ENCODE peak calls at places on chromosomes 16 and 17, in four cellular contexts. B is SK-N-SH, A is HCT116, R is HepG2. P is an unnamed sample.

GRCh38 chr16:81996664-81997529 is 14.4 kb downstream of the SDR42E1 start:
- DNase-seq in B (no peak), A (peak; percentile 60), R (peak; percentile 52), P (peak; percentile 26)

GRCh38 chr17:48391460-48391859 is 38.6 kb downstream of the SKAP1 start:
- DNase-seq in B (no peak), A (no peak), R (no peak), P (no peak)

GRCh38 chr17:68592667-68593330 is 8.4 kb downstream of the FAM20A start:
- DNase-seq in B (no peak), A (no peak), R (no peak), P (no peak)

GRCh38 chr17:81102869-81103268 is 62.4 kb upstream of the PVALEF start:
- DNase-seq in B (no peak), A (no peak), R (no peak), P (no peak)

GRCh38 chr17:72467841-72468653 is 347.2 kb downstream of the SOX9 start:
- DNase-seq in B (no peak), A (no peak), R (no peak), P (peak; percentile 70)

GRCh38 chr17:59369026-59369724 is 37.7 kb downstream of the YPEL2 start:
- DNase-seq in B (no peak), A (no peak), R (no peak), P (no peak)

GRCh38 chr16:4631444-4631843 is 6.8 kb downstream of the MGRN1 start:
- DNase-seq in B (no peak), A (no peak), R (no peak), P (no peak)

GRCh38 chr16:56357291-56357764 is 68.0 kb downstream of the AMFR start:
- DNase-seq in B (peak; percentile 23), A (no peak), R (no peak), P (no peak)

GRCh38 chr17:1203111-1203966 is 23.6 kb upstream of the ABR start:
- DNase-seq in B (peak; percentile 100), A (no peak), R (no peak), P (peak; percentile 84)

GRCh38 chr17:74135391-74136167 is 67.9 kb upstream of the RPL38 start:
- DNase-seq in B (no peak), A (no peak), R (no peak), P (no peak)
- TF ChIP-seq JUND in B (no peak), A (no peak), R (no peak), P (no peak)

GRCh38 chr16:35626051-35626450 is 2166.6 kb downstream of the TP53TG3F start:
- DNase-seq in B (no peak), A (no peak), R (no peak), P (no peak)
- TF ChIP-seq JUND in B (no peak), A (no peak), R (no peak), P (no peak)

DNA sequence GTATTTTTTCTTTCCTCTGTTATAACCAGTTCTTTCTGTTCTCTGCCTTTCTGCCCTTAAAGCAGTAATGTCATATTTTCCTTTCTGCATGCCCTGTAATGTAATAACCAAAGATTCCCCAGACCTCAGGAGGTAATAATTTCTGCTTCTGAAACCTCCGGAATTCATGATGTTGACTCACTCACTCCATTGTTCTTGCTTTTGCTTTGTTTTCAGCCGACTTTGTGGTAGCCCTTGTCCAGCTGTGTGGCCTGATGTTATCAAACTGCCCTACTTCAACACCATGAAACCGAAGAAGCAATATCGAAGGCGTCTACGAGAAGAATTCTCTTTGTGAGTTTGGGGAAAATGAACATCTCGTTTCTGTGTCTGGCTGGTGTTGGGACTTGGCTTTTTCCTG is 55.9 kb downstream of the CDK12 start:
- DNase-seq in B (no peak), A (no peak), R (no peak), P (no peak)
- TF ChIP-seq JUND in B (no peak), A (no peak), R (no peak), P (no peak)

DNA sequence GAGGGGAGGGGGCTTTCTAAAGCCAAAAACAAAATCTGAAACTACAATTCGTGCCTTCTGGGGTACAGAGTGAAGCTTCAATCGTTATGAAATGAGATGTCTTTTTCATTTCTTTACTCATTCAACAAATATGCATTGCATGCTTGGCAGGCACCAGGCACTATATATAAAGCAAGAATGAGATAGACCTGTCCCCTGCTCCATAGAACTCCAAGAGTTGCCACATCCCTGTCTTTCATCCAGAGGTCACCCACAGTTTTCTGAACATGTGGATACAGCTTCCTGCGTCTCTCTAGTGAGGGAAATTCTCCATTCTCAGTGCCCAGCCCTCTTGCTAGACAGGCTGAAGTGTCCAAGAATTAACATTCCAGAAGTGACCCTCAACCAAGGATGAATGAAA is 343.2 kb upstream of the MAF start:
- DNase-seq in B (no peak), A (no peak), R (no peak), P (no peak)
- TF ChIP-seq JUND in B (no peak), A (no peak), R (no peak), P (no peak)

GRCh38 chr17:70258465-70258864 is 89.1 kb downstream of the KCNJ2 start:
- DNase-seq in B (no peak), A (no peak), R (no peak), P (no peak)

GRCh38 chr17:70259400-70259799 is 90.1 kb downstream of the KCNJ2 start:
- DNase-seq in B (no peak), A (no peak), R (no peak), P (no peak)

GRCh38 chr17:70251704-70252103 is 82.4 kb downstream of the KCNJ2 start:
- DNase-seq in B (no peak), A (no peak), R (no peak), P (no peak)

GRCh38 chr17:70256751-70257150 is 87.4 kb downstream of the KCNJ2 start:
- DNase-seq in B (no peak), A (no peak), R (no peak), P (no peak)

DNA sequence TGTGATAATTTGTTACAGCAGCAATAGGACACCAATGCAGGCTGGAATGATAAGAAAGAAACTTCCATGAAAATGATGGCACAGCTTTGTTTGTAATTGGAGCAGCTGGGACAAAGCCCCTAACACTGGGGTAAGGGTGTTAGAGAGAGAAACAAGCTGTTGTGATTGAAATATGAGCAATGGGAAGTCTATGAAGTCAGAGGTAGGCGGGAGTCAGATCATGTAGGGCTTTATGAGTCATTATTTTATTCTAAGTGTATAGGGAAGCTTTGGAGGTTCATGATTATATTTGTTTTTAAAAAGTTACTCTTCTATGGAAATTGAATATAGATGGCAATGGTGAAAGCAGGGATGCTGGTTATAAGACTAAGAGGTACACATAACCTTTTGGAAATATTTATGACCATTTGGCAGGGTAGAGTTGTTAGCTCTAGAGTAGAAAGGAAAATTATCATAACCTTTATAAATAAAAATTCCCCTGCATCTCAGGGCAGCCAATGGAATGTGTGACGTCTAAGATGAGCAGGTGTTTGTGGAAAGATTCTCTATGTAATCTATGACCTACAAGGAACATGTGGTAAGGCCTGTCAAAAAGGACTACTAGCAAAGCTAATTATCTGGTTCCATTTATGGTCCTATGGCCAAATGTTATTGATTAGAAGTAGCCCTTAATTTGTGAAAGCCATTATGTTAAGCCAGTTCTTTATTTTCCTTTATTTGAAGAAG is 85.6 kb downstream of the KCNJ2 start:
- DNase-seq in B (no peak), A (no peak), R (no peak), P (no peak)
- TF ChIP-seq JUND in B (no peak), A (no peak), R (no peak), P (no peak)

GRCh38 chr17:64781013-64781392 is 118.9 kb upstream of the SMURF2 start:
- DNase-seq in B (peak; percentile 64), A (no peak), R (no peak), P (no peak)

GRCh38 chr17:64780096-64781012 is 118.2 kb upstream of the SMURF2 start:
- DNase-seq in B (peak; percentile 64), A (peak; percentile 84), R (no peak), P (no peak)

GRCh38 chr17:64781810-64782555 is 119.9 kb upstream of the SMURF2 start:
- DNase-seq in B (no peak), A (no peak), R (no peak), P (no peak)

GRCh38 chr17:64779344-64780095 is 117.4 kb upstream of the SMURF2 start:
- DNase-seq in B (no peak), A (no peak), R (no peak), P (no peak)

GRCh38 chr17:64781394-64781793 is 119.3 kb upstream of the SMURF2 start:
- DNase-seq in B (peak; percentile 62), A (no peak), R (no peak), P (no peak)
- TF ChIP-seq JUND in B (no peak), A (no peak), R (no peak), P (no peak)

GRCh38 chr17:53004902-53005301 is 817.8 kb upstream of the KIF2B start:
- DNase-seq in B (no peak), A (no peak), R (no peak), P (no peak)

DNA sequence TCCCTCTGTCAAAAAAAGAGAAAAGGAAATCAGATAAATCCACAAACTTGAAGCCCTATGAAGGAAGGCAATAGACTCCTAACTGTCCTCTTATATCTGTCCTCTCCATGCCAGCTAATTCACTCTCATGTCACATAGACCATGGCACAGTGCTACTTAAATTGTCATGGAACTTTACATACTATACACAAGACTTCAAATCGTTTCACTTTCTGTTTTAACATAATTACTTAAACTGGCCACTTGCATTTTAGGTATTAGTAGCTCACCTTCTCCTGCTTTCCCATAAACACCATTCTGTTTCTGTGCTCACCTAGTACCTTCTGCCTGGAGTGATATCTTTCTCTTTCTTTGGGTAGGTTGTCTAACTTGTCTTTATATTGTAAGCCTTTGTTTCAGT is 816.7 kb upstream of the KIF2B start:
- DNase-seq in B (no peak), A (no peak), R (no peak), P (no peak)
- TF ChIP-seq JUND in B (no peak), A (no peak), R (no peak), P (no peak)

GRCh38 chr16:77869997-77870813 is 81.8 kb downstream of the VAT1L start:
- DNase-seq in B (no peak), A (no peak), R (no peak), P (no peak)
- TF ChIP-seq JUND in B (no peak), A (no peak), R (no peak), P (no peak)